ENCODE peak calls at places on chromosomes 7 and 10, in ten cellular contexts. One of them, this sample, is unnamed.

GRCh38 chr10:29200280-29200679 is 88.6 kb upstream of the LYZL1 start:
- DNase-seq in GM12865: peak
- DNase-seq in left ventricle myocardium inferior: no peak
- DNase-seq in upper lobe of right lung: no peak
- DNase-seq in breast epithelium: no peak
- DNase-seq in lower lobe of right lung: no peak
- DNase-seq in thyroid gland: no peak
- DNase-seq in lung: no peak
- DNase-seq in PC-9: no peak
- DNase-seq in Peyer's patch: no peak
- DNase-seq in this sample: no peak

GRCh38 chr10:22503315-22504090 is 158.2 kb downstream of the SPAG6 start:
- DNase-seq in thyroid gland: no peak
- DNase-seq in left ventricle myocardium inferior: no peak
- DNase-seq in lower lobe of right lung: no peak
- DNase-seq in PC-9: peak
- DNase-seq in GM12865: no peak
- DNase-seq in upper lobe of right lung: no peak
- DNase-seq in lung: no peak
- DNase-seq in Peyer's patch: no peak
- DNase-seq in breast epithelium: no peak
- DNase-seq in this sample: no peak

GRCh38 chr10:131855763-131856401 is 44.9 kb upstream of the PPP2R2D start:
- DNase-seq in GM12865: no peak
- DNase-seq in thyroid gland: no peak
- DNase-seq in PC-9: no peak
- DNase-seq in left ventricle myocardium inferior: no peak
- DNase-seq in lung: no peak
- DNase-seq in breast epithelium: no peak
- DNase-seq in lower lobe of right lung: peak
- DNase-seq in upper lobe of right lung: peak
- DNase-seq in Peyer's patch: peak
- DNase-seq in this sample: no peak

GRCh38 chr10:63710703-63711102 is 189.5 kb downstream of the REEP3 start:
- DNase-seq in PC-9: no peak
- DNase-seq in breast epithelium: no peak
- DNase-seq in thyroid gland: no peak
- DNase-seq in GM12865: peak
- DNase-seq in upper lobe of right lung: no peak
- DNase-seq in lung: no peak
- DNase-seq in left ventricle myocardium inferior: no peak
- DNase-seq in Peyer's patch: no peak
- DNase-seq in lower lobe of right lung: no peak
- DNase-seq in this sample: no peak

GRCh38 chr7:43650457-43651052 is 67.6 kb downstream of the STK17A start:
- DNase-seq in PC-9: no peak
- DNase-seq in lung: no peak
- DNase-seq in left ventricle myocardium inferior: no peak
- DNase-seq in lower lobe of right lung: no peak
- DNase-seq in GM12865: peak
- DNase-seq in thyroid gland: no peak
- DNase-seq in upper lobe of right lung: no peak
- DNase-seq in breast epithelium: no peak
- DNase-seq in Peyer's patch: peak
- DNase-seq in this sample: no peak

GRCh38 chr10:86363184-86363832 is 3.3 kb downstream of the GRID1 start:
- DNase-seq in breast epithelium: no peak
- DNase-seq in Peyer's patch: peak
- DNase-seq in thyroid gland: peak
- DNase-seq in upper lobe of right lung: peak
- DNase-seq in PC-9: peak
- DNase-seq in lower lobe of right lung: peak
- DNase-seq in left ventricle myocardium inferior: peak
- DNase-seq in lung: no peak
- DNase-seq in GM12865: no peak
- DNase-seq in this sample: no peak

GRCh38 chr10:6143128-6143527 is 54.3 kb downstream of the RBM17 start:
- DNase-seq in left ventricle myocardium inferior: no peak
- DNase-seq in GM12865: no peak
- DNase-seq in upper lobe of right lung: no peak
- DNase-seq in lower lobe of right lung: no peak
- DNase-seq in thyroid gland: no peak
- DNase-seq in Peyer's patch: no peak
- DNase-seq in lung: no peak
- DNase-seq in PC-9: no peak
- DNase-seq in breast epithelium: no peak
- DNase-seq in this sample: no peak

GRCh38 chr10:3754727-3755439 is 30.1 kb downstream of the KLF6 start:
- DNase-seq in thyroid gland: no peak
- DNase-seq in Peyer's patch: peak
- DNase-seq in lower lobe of right lung: no peak
- DNase-seq in GM12865: no peak
- DNase-seq in upper lobe of right lung: no peak
- DNase-seq in PC-9: peak
- DNase-seq in lung: no peak
- DNase-seq in breast epithelium: no peak
- DNase-seq in left ventricle myocardium inferior: no peak
- DNase-seq in this sample: no peak

GRCh38 chr7:11343818-11344413 is 370.2 kb downstream of the PHF14 start:
- DNase-seq in lower lobe of right lung: no peak
- DNase-seq in breast epithelium: no peak
- DNase-seq in Peyer's patch: no peak
- DNase-seq in upper lobe of right lung: no peak
- DNase-seq in thyroid gland: no peak
- DNase-seq in left ventricle myocardium inferior: no peak
- DNase-seq in lung: no peak
- DNase-seq in PC-9: peak
- DNase-seq in GM12865: peak
- DNase-seq in this sample: no peak

GRCh38 chr10:3955493-3955892 is 170.5 kb upstream of the KLF6 start:
- DNase-seq in upper lobe of right lung: no peak
- DNase-seq in lower lobe of right lung: no peak
- DNase-seq in breast epithelium: no peak
- DNase-seq in PC-9: no peak
- DNase-seq in thyroid gland: no peak
- DNase-seq in GM12865: no peak
- DNase-seq in left ventricle myocardium inferior: no peak
- DNase-seq in lung: no peak
- DNase-seq in Peyer's patch: no peak
- DNase-seq in this sample: no peak

GRCh38 chr10:68231106-68231901 is 609 bp downstream of the ATOH7 start:
- DNase-seq in breast epithelium: peak
- DNase-seq in thyroid gland: peak
- DNase-seq in upper lobe of right lung: peak
- DNase-seq in lung: peak
- DNase-seq in lower lobe of right lung: peak
- DNase-seq in Peyer's patch: peak
- DNase-seq in GM12865: peak
- DNase-seq in PC-9: peak
- DNase-seq in left ventricle myocardium inferior: peak
- DNase-seq in this sample: peak

GRCh38 chr7:75599244-75599771 is 107.2 kb downstream of the SPDYE5 start:
- DNase-seq in lung: no peak
- DNase-seq in Peyer's patch: no peak
- DNase-seq in lower lobe of right lung: no peak
- DNase-seq in GM12865: no peak
- DNase-seq in left ventricle myocardium inferior: no peak
- DNase-seq in upper lobe of right lung: no peak
- DNase-seq in thyroid gland: no peak
- DNase-seq in breast epithelium: no peak
- DNase-seq in PC-9: no peak
- DNase-seq in this sample: no peak

GRCh38 chr10:71795248-71795647 is 21.9 kb upstream of the VSIR start:
- DNase-seq in lung: no peak
- DNase-seq in left ventricle myocardium inferior: no peak
- DNase-seq in lower lobe of right lung: no peak
- DNase-seq in breast epithelium: no peak
- DNase-seq in GM12865: no peak
- DNase-seq in upper lobe of right lung: no peak
- DNase-seq in Peyer's patch: no peak
- DNase-seq in thyroid gland: no peak
- DNase-seq in PC-9: peak
- DNase-seq in this sample: no peak

GRCh38 chr10:3814832-3815209 is 29.8 kb upstream of the KLF6 start:
- DNase-seq in thyroid gland: no peak
- DNase-seq in left ventricle myocardium inferior: no peak
- DNase-seq in lower lobe of right lung: no peak
- DNase-seq in PC-9: no peak
- DNase-seq in lung: no peak
- DNase-seq in upper lobe of right lung: no peak
- DNase-seq in GM12865: no peak
- DNase-seq in breast epithelium: no peak
- DNase-seq in Peyer's patch: no peak
- DNase-seq in this sample: no peak

GRCh38 chr7:47568569-47568968 is 13.3 kb downstream of the TNS3 start:
- DNase-seq in lung: no peak
- DNase-seq in upper lobe of right lung: no peak
- DNase-seq in thyroid gland: no peak
- DNase-seq in lower lobe of right lung: peak
- DNase-seq in GM12865: no peak
- DNase-seq in breast epithelium: no peak
- DNase-seq in Peyer's patch: no peak
- DNase-seq in left ventricle myocardium inferior: peak
- DNase-seq in PC-9: no peak
- DNase-seq in this sample: no peak

GRCh38 chr10:101778781-101779543 is 3.0 kb upstream of the FGF8 start:
- DNase-seq in thyroid gland: peak
- DNase-seq in lower lobe of right lung: peak
- DNase-seq in left ventricle myocardium inferior: no peak
- DNase-seq in GM12865: peak
- DNase-seq in breast epithelium: no peak
- DNase-seq in PC-9: no peak
- DNase-seq in Peyer's patch: peak
- DNase-seq in upper lobe of right lung: peak
- DNase-seq in lung: no peak
- DNase-seq in this sample: no peak
- H3K4me3 ChIP-seq in thyroid gland: no peak
- H3K4me3 ChIP-seq in lower lobe of right lung: peak
- H3K4me3 ChIP-seq in left ventricle myocardium inferior: peak
- H3K4me3 ChIP-seq in GM12865: peak
- H3K4me3 ChIP-seq in breast epithelium: peak
- H3K4me3 ChIP-seq in PC-9: no peak
- H3K4me3 ChIP-seq in Peyer's patch: peak
- H3K4me3 ChIP-seq in upper lobe of right lung: peak
- H3K4me3 ChIP-seq in lung: no peak
- H3K4me3 ChIP-seq in this sample: peak

DNA sequence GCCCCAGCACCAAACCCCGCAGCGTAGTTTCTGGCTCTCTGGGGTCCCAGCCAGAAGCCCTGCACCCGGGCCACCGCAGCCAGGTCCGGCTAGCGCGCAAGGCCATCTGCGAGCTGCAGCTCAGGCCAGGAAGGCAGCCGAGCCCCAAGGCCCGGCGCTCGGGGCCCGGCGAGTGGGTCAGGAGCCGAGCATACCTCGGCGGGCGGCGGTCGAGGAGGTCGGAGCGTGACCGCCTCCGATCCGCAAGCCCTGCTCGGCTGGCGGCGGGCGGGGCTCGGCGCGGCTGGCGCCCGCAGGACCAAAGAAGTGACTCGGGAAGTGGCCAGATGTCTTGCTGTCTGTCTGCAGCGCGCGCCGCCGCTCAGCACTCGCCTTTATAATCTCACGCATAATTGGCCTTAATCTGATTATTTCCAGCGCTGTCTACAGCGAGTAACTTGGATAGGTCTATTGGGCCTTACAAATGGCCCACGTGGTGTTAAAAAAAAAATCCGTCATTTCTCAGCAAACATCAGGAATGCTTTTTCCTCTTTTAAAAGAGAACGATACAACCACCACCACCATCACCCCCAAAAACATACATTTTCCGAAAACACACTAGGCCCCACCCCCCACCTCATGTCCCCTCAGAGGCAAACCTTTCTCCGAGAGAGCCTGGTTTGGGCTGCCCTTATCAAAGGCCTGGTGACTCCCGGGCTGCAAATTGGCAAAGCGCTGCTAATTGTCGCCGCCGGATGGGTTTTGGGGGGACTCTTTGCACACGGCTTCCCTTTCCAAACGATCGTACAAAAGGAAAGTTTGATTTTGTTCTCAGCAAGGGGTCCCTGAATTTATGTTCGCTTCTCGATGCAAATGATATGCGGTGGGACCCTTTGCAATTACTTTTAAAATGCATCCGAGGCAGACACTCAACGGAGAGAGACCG is at the start of gene DRGX:
- DNase-seq in upper lobe of right lung: no peak
- DNase-seq in lower lobe of right lung: no peak
- DNase-seq in Peyer's patch: no peak
- DNase-seq in lung: no peak
- DNase-seq in breast epithelium: no peak
- DNase-seq in thyroid gland: no peak
- DNase-seq in left ventricle myocardium inferior: no peak
- DNase-seq in PC-9: no peak
- DNase-seq in GM12865: no peak
- DNase-seq in this sample: no peak
- H3K4me3 ChIP-seq in upper lobe of right lung: no peak
- H3K4me3 ChIP-seq in lower lobe of right lung: no peak
- H3K4me3 ChIP-seq in Peyer's patch: no peak
- H3K4me3 ChIP-seq in lung: no peak
- H3K4me3 ChIP-seq in breast epithelium: peak
- H3K4me3 ChIP-seq in thyroid gland: no peak
- H3K4me3 ChIP-seq in left ventricle myocardium inferior: peak
- H3K4me3 ChIP-seq in PC-9: no peak
- H3K4me3 ChIP-seq in GM12865: no peak
- H3K4me3 ChIP-seq in this sample: no peak

GRCh38 chr10:103554488-103555320 is 61.2 kb downstream of the NEURL1 start:
- DNase-seq in upper lobe of right lung: no peak
- DNase-seq in PC-9: peak
- DNase-seq in lung: no peak
- DNase-seq in Peyer's patch: peak
- DNase-seq in lower lobe of right lung: peak
- DNase-seq in GM12865: no peak
- DNase-seq in breast epithelium: no peak
- DNase-seq in left ventricle myocardium inferior: peak
- DNase-seq in thyroid gland: peak
- DNase-seq in this sample: no peak
- H3K4me3 ChIP-seq in upper lobe of right lung: peak
- H3K4me3 ChIP-seq in PC-9: peak
- H3K4me3 ChIP-seq in lung: no peak
- H3K4me3 ChIP-seq in Peyer's patch: peak
- H3K4me3 ChIP-seq in lower lobe of right lung: peak
- H3K4me3 ChIP-seq in GM12865: no peak
- H3K4me3 ChIP-seq in breast epithelium: peak
- H3K4me3 ChIP-seq in left ventricle myocardium inferior: peak
- H3K4me3 ChIP-seq in thyroid gland: no peak
- H3K4me3 ChIP-seq in this sample: peak

DNA sequence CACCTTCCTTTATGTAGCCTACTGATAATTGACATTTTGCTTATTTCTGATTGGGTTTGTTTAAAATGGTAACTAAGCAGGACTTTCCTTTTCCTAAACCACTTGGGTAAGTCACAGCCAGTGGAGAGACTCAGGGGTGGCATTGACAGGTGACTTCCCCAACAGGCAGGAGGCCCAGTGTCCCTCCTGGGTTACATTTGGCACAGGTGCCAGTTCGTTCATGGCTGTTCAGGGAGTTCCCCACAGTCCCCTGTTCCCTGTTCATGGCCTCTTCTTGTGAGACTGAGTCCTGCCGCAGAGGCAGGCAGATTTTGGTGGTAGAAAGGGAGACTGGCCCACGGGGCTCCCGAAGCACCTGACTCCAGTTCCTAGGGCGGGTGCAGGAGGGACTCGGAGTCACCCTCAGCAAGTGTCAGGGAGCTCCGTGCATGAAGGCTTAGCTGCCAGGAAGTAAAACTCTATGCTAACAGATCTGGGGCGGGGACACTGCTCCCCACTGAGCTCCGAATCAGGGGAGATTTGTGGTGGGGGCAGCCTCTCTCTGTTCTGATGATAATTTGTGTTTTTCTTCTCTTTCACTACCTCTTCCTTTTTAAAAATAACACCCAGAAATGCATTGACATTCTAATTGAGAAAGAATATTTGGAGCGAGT is 84.1 kb downstream of the EZH2 start:
- DNase-seq in lower lobe of right lung: no peak
- DNase-seq in GM12865: no peak
- DNase-seq in breast epithelium: no peak
- DNase-seq in Peyer's patch: no peak
- DNase-seq in thyroid gland: no peak
- DNase-seq in lung: no peak
- DNase-seq in PC-9: no peak
- DNase-seq in upper lobe of right lung: no peak
- DNase-seq in left ventricle myocardium inferior: no peak
- DNase-seq in this sample: no peak
- H3K4me3 ChIP-seq in lower lobe of right lung: no peak
- H3K4me3 ChIP-seq in GM12865: no peak
- H3K4me3 ChIP-seq in breast epithelium: no peak
- H3K4me3 ChIP-seq in Peyer's patch: no peak
- H3K4me3 ChIP-seq in thyroid gland: no peak
- H3K4me3 ChIP-seq in lung: no peak
- H3K4me3 ChIP-seq in PC-9: no peak
- H3K4me3 ChIP-seq in upper lobe of right lung: no peak
- H3K4me3 ChIP-seq in left ventricle myocardium inferior: no peak
- H3K4me3 ChIP-seq in this sample: no peak